ENCODE peak calls at places on chromosomes 6 and 20, in ten cellular contexts. W is sigmoid colon; U is dorsolateral prefrontal cortex; X is cardiac muscle cell; P is psoas muscle; A is DND-41; J is CD8-positive, alpha-beta T cell; D is fibroblast of lung; F is RWPE2; V is CD4-positive, alpha-beta T cell. G is an unnamed sample.
A peak's percentile ranks its signal among the peaks of the same experiment; 100 is the strongest.

GRCh38 chr6:130775421-130776012 is 51.7 kb upstream of the SMLR1 start:
- DNase-seq in W (no peak), U (no peak), X (no peak), P (no peak), A (no peak), J (no peak), D (peak; percentile 49), F (no peak), V (no peak), G (no peak)

GRCh38 chr6:157653521-157653920 is 169.5 kb upstream of the SNX9 start:
- DNase-seq in W (peak; percentile 46), U (no peak), X (no peak), P (no peak), A (no peak), J (no peak), D (no peak), F (no peak), V (no peak), G (no peak)

GRCh38 chr20:50372770-50373088 is 137.5 kb upstream of the PTPN1 start:
- DNase-seq in W (no peak), U (no peak), X (no peak), P (no peak), A (no peak), J (no peak), D (no peak), F (peak; percentile 83), V (no peak), G (no peak)

GRCh38 chr6:9085054-9085746 is 649.9 kb upstream of the SLC35B3 start:
- DNase-seq in W (no peak), U (no peak), X (no peak), P (no peak), A (no peak), J (no peak), D (no peak), F (no peak), V (no peak), G (no peak)

GRCh38 chr6:21235162-21235561 is 358.4 kb upstream of the SOX4 start:
- DNase-seq in W (no peak), U (no peak), X (peak; percentile 25), P (no peak), A (no peak), J (no peak), D (no peak), F (no peak), V (no peak), G (no peak)

GRCh38 chr6:57180596-57180995 is 8.5 kb downstream of the BAG2 start:
- DNase-seq in W (no peak), U (no peak), X (no peak), P (no peak), A (no peak), J (no peak), D (no peak), F (no peak), V (no peak), G (no peak)

GRCh38 chr20:5981139-5981538 is 30.7 kb downstream of the MCM8 start:
- DNase-seq in W (no peak), U (no peak), X (no peak), P (no peak), A (no peak), J (no peak), D (no peak), F (no peak), V (no peak), G (no peak)

GRCh38 chr6:21593927-21594421 is 423 bp downstream of the SOX4 start:
- DNase-seq in W (no peak), U (no peak), X (peak; percentile 74), P (no peak), A (peak; percentile 68), J (peak; percentile 24), D (peak; percentile 74), F (no peak), V (no peak), G (peak; percentile 67)

GRCh38 chr6:71035871-71036270 is 79.0 kb upstream of the B3GAT2 start:
- DNase-seq in W (no peak), U (no peak), X (peak; percentile 75), P (no peak), A (no peak), J (no peak), D (peak; percentile 60), F (no peak), V (no peak), G (no peak)

GRCh38 chr20:33162753-33163152 is 5.2 kb upstream of the BPIFA2 start:
- DNase-seq in W (no peak), U (no peak), X (no peak), P (no peak), A (no peak), J (no peak), D (no peak), F (peak; percentile 73), V (no peak), G (no peak)

GRCh38 chr20:14374191-14374590 is 36.8 kb upstream of the FLRT3 start:
- DNase-seq in W (no peak), U (no peak), X (no peak), P (no peak), A (no peak), J (no peak), D (no peak), F (no peak), V (no peak), G (no peak)

GRCh38 chr6:140316966-140317365 is 942.5 kb upstream of the CITED2 start:
- DNase-seq in W (no peak), U (no peak), X (no peak), P (no peak), A (no peak), J (no peak), D (no peak), F (no peak), V (no peak), G (no peak)

GRCh38 chr20:17568972-17569471 is 853 bp upstream of the DSTN start:
- DNase-seq in W (peak; percentile 98), U (no peak), X (peak; percentile 97), P (peak; percentile 86), A (no peak), J (peak; percentile 23), D (peak; percentile 99), F (peak; percentile 98), V (peak; percentile 3), G (peak; percentile 95)

GRCh38 chr20:46399401-46399800 is 7.0 kb downstream of the ELMO2 start:
- DNase-seq in W (no peak), U (no peak), X (no peak), P (no peak), A (no peak), J (no peak), D (no peak), F (peak; percentile 25), V (no peak), G (no peak)

GRCh38 chr6:41614713-41615112 is 23.6 kb upstream of the MDFI start:
- DNase-seq in W (no peak), U (no peak), X (no peak), P (no peak), A (no peak), J (no peak), D (no peak), F (no peak), V (no peak), G (no peak)
- H3K27ac ChIP-seq in W (no peak overlapping the region), U (no peak overlapping the region), X (no peak overlapping the region), P (no peak overlapping the region), A (no peak overlapping the region), J (no peak overlapping the region), D (no peak overlapping the region), F (no peak overlapping the region), V (no peak overlapping the region), G (no peak overlapping the region)

DNA sequence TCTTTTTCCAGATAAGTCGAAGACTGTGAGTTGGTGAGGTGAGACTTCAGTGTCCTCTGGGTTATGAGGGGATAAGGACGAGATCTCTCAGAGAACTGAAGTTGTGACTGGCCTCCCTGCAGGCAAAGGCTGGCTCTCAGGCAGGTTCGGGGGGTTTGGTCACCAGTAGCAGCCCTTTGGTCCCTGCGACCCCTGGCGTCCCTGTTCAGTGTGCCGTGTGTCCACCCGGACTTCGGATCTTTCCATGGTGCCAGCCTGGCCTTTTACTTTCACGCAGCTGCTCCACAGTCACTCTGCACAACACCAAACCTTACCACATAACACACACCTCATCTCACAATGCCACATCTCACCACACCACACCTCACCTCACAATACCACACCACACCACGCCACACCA is 131.9 kb downstream of the ERMARD start:
- DNase-seq in W (no peak), U (no peak), X (no peak), P (no peak), A (no peak), J (no peak), D (no peak), F (no peak), V (no peak), G (no peak)
- TF ChIP-seq CTCF in W (no peak), U (no peak), X (no peak), P (no peak), A (no peak), J (no peak), D (no peak), F (no peak), V (no peak), G (no peak)

GRCh38 chr20:37228656-37229055 is 33.0 kb downstream of the GHRH start:
- DNase-seq in W (no peak), U (no peak), X (no peak), P (peak; percentile 61), A (no peak), J (no peak), D (no peak), F (peak; percentile 44), V (no peak), G (no peak)

GRCh38 chr20:37229300-37229699 is 32.3 kb downstream of the GHRH start:
- DNase-seq in W (no peak), U (no peak), X (no peak), P (no peak), A (no peak), J (no peak), D (no peak), F (peak; percentile 48), V (no peak), G (peak; percentile 43)

GRCh38 chr20:37226889-37227288 is 34.7 kb downstream of the GHRH start:
- DNase-seq in W (peak; percentile 82), U (no peak), X (peak; percentile 73), P (peak; percentile 76), A (no peak), J (no peak), D (peak; percentile 60), F (peak; percentile 34), V (no peak), G (no peak)

GRCh38 chr20:37230200-37230599 is 31.4 kb downstream of the GHRH start:
- DNase-seq in W (no peak), U (no peak), X (no peak), P (no peak), A (no peak), J (no peak), D (no peak), F (peak; percentile 29), V (no peak), G (peak; percentile 50)

DNA sequence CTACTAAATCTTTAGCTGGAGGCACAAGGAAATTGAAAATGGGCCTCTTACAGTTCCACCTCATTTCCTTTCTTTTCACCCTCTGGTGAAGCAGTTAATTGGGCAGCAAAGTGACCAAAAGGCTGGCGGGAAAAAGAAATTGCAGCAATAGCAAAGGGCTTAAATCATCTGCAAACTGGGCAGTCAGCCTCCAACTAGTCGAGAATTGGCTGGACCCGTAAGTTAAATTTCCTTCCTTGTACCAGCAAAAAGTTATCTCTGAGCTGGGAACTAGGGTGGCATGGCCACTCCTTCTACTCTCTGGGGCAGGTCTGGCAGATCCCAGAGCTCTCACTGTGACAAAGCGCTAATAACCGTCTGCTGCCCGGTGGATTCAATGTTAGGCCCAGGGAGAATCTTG is 33.5 kb downstream of the GHRH start:
- DNase-seq in W (no peak), U (no peak), X (no peak), P (no peak), A (no peak), J (no peak), D (peak; percentile 34), F (peak; percentile 26), V (no peak), G (no peak)
- H3K27ac ChIP-seq in W (no peak overlapping the region), U (no peak overlapping the region), X (peak overlapping the region; percentile 27), P (peak overlapping the region; percentile 88), A (no peak overlapping the region), J (no peak overlapping the region), D (no peak overlapping the region), F (no peak overlapping the region), V (no peak overlapping the region), G (no peak overlapping the region)

GRCh38 chr6:12395898-12396297 is 105.7 kb downstream of the EDN1 start:
- DNase-seq in W (no peak), U (no peak), X (peak; percentile 57), P (no peak), A (no peak), J (no peak), D (no peak), F (no peak), V (no peak), G (no peak)
- TF ChIP-seq CTCF in W (no peak), U (no peak), X (peak; percentile 40), P (no peak), A (no peak), J (no peak), D (peak; percentile 11), F (peak; percentile 38), V (no peak), G (peak; percentile 62)